ENCODE peak calls at places on chromosomes 3 and 15, in ten cellular contexts. N is AG04450; W is mucosa of descending colon; R is spleen; V is lower lobe of right lung; Q is CD8-positive, alpha-beta memory T cell; H is HL-60; D is GM06990; C is CD8-positive, alpha-beta T cell; E is neural progenitor cell. X is an unnamed sample.

GRCh38 chr3:49378249-49378899 is 20.2 kb upstream of the GPX1 start:
- DNase-seq in N (no peak), W (peak; percentile 5), R (no peak), V (peak; percentile 70), Q (no peak), H (no peak), D (no peak), C (no peak), E (no peak), X (peak; percentile 66)

GRCh38 chr15:87762110-87762509 is 494.4 kb downstream of the NTRK3 start:
- DNase-seq in N (no peak), W (no peak), R (no peak), V (no peak), Q (no peak), H (peak; percentile 92), D (no peak), C (no peak), E (no peak), X (no peak)

GRCh38 chr3:113590983-113591382 is 58.6 kb downstream of the SIDT1 start:
- DNase-seq in N (no peak), W (no peak), R (no peak), V (no peak), Q (no peak), H (no peak), D (no peak), C (no peak), E (no peak), X (no peak)

GRCh38 chr3:49329201-49329600 is 10.7 kb downstream of the USP4 start:
- DNase-seq in N (no peak), W (no peak), R (no peak), V (no peak), Q (no peak), H (no peak), D (no peak), C (no peak), E (no peak), X (no peak)

GRCh38 chr3:8954938-8955763 is 8.1 kb downstream of the RAD18 start:
- DNase-seq in N (no peak), W (no peak), R (no peak), V (no peak), Q (no peak), H (peak; percentile 58), D (peak; percentile 43), C (no peak), E (peak; percentile 69), X (no peak)

GRCh38 chr15:88246666-88247446 is 9.7 kb downstream of the NTRK3 start:
- DNase-seq in N (peak; percentile 24), W (peak; percentile 71), R (peak; percentile 93), V (peak; percentile 83), Q (peak; percentile 56), H (peak; percentile 66), D (peak; percentile 51), C (peak; percentile 63), E (peak; percentile 90), X (peak; percentile 78)

GRCh38 chr15:88604381-88604951 is 16.7 kb upstream of the AEN start:
- DNase-seq in N (no peak), W (no peak), R (no peak), V (no peak), Q (no peak), H (no peak), D (no peak), C (no peak), E (peak; percentile 61), X (no peak)

GRCh38 chr15:74817370-74817737 is 4.7 kb downstream of the LMAN1L start:
- DNase-seq in N (no peak), W (no peak), R (no peak), V (no peak), Q (no peak), H (peak; percentile 56), D (no peak), C (no peak), E (peak; percentile 33), X (peak; percentile 56)

GRCh38 chr3:138492980-138493675 is 58.7 kb downstream of the ESYT3 start:
- DNase-seq in N (no peak), W (no peak), R (no peak), V (no peak), Q (no peak), H (no peak), D (no peak), C (no peak), E (no peak), X (no peak)

GRCh38 chr3:104582092-104582491 is 784.6 kb upstream of the ALCAM start:
- DNase-seq in N (no peak), W (no peak), R (no peak), V (no peak), Q (no peak), H (no peak), D (no peak), C (no peak), E (no peak), X (no peak)

GRCh38 chr3:58063424-58063823 is 55.2 kb downstream of the FLNB start:
- DNase-seq in N (no peak), W (no peak), R (no peak), V (no peak), Q (no peak), H (peak; percentile 49), D (no peak), C (no peak), E (no peak), X (no peak)

GRCh38 chr3:187919990-187920389 is 174.7 kb upstream of the BCL6 start:
- DNase-seq in N (no peak), W (no peak), R (no peak), V (no peak), Q (no peak), H (no peak), D (no peak), C (no peak), E (no peak), X (no peak)
- H3K4me3 ChIP-seq in N (no peak overlapping the region), W (no peak overlapping the region), R (peak overlapping the region; percentile 1), V (no peak overlapping the region), Q (no peak overlapping the region), H (no peak overlapping the region), D (no peak overlapping the region), C (peak overlapping the region; percentile 45), E (no peak overlapping the region), X (no peak overlapping the region)

GRCh38 chr15:101198031-101198430 is 53.8 kb downstream of the CHSY1 start:
- DNase-seq in N (no peak), W (no peak), R (no peak), V (no peak), Q (no peak), H (no peak), D (no peak), C (no peak), E (no peak), X (no peak)
- H3K4me3 ChIP-seq in N (no peak overlapping the region), W (no peak overlapping the region), R (no peak overlapping the region), V (no peak overlapping the region), Q (no peak overlapping the region), H (no peak overlapping the region), D (no peak overlapping the region), C (no peak overlapping the region), E (no peak overlapping the region), X (no peak overlapping the region)

DNA sequence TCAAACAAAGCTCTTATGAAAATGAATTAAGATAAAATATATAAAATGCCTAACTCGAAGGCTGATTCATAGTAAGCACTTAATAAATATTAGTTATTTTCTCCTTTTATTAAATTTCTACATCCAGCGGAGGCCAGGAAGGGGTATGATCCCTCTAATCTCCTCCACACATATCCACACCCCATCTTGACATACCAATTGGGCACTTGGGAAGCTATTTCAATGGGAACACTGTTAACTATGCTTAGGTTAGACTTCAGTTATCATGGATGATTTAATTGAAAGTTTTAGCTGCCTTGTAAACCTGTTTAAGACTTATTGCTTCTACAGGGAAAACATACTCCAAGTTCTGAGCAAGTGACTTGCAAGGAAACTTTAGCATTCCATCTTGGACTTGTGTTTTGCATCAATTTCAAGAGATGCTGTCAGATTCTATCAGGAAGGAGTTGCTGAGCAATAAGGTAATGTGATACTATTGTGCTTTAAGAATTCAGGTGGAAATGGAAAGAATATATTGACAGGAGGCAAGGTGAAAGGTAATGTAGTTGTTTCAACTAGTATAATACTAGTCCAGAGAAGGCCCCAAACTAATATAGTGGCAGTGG is 120.4 kb upstream of the TSPAN3 start:
- DNase-seq in N (no peak), W (no peak), R (no peak), V (no peak), Q (no peak), H (no peak), D (no peak), C (no peak), E (no peak), X (no peak)
- H3K4me3 ChIP-seq in N (no peak overlapping the region), W (no peak overlapping the region), R (no peak overlapping the region), V (no peak overlapping the region), Q (no peak overlapping the region), H (no peak overlapping the region), D (no peak overlapping the region), C (no peak overlapping the region), E (no peak overlapping the region), X (no peak overlapping the region)

GRCh38 chr3:134363381-134363755 is 10.9 kb downstream of the AMOTL2 start:
- DNase-seq in N (no peak), W (no peak), R (peak; percentile 76), V (no peak), Q (no peak), H (no peak), D (no peak), C (no peak), E (no peak), X (no peak)

GRCh38 chr3:134365766-134366065 is 8.5 kb downstream of the AMOTL2 start:
- DNase-seq in N (no peak), W (no peak), R (peak; percentile 62), V (no peak), Q (no peak), H (no peak), D (no peak), C (no peak), E (no peak), X (peak; percentile 50)

GRCh38 chr3:134364936-134365765 is 9.1 kb downstream of the AMOTL2 start:
- DNase-seq in N (no peak), W (no peak), R (peak; percentile 47), V (no peak), Q (no peak), H (no peak), D (no peak), C (no peak), E (peak; percentile 4), X (no peak)

GRCh38 chr3:134362670-134363380 is 11.4 kb downstream of the AMOTL2 start:
- DNase-seq in N (no peak), W (no peak), R (peak; percentile 58), V (peak; percentile 29), Q (no peak), H (no peak), D (no peak), C (no peak), E (no peak), X (no peak)

DNA sequence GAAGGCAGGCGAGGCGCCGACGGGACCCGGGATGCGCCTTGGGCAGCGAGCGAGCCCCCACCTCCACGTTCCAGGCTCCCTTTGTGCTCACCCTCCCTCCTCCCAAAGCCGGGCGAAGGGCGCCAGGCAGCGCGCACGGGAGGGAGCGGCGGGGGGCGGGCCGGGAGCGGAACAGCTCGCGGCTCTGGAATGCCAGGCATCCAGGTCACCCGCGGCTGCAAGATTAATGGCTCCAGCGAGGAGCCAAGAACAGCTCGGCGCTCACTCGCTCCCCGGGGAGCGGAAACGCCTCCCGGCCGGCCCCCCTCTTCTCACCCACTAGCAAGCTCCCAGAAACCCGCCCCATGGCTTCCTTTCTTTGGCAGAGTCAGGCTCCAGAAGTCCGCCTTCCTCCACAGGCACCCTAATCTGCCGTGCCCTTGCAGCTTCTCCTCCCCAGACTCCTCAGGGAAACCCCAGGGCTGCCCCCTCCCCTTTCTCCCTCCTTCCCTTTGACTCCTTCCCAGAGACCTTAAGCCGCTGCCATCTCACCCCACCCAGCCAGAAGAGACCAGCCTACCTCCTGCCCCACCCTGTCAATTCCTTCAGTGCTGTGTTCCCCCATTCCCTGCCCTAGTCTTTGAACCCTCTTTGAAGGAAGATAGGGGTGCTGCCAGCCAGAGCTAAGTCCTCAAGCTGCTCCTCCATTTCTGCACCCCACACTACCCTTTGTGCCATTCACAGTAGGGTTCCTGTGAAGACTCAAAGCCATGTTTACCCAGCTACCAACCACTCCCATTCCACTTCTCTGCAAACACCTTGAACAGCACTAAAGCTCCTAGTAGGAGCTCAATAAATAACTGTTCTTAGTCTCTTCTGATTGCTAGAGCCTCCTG is 9.9 kb downstream of the AMOTL2 start:
- DNase-seq in N (peak; percentile 93), W (peak; percentile 90), R (peak; percentile 90), V (peak; percentile 94), Q (peak; percentile 10), H (peak; percentile 7), D (no peak), C (peak; percentile 24), E (peak; percentile 97), X (peak; percentile 98)
- H3K4me3 ChIP-seq in N (peak overlapping the region; percentile 38), W (no peak overlapping the region), R (peak overlapping the region; percentile 17), V (peak overlapping the region; percentile 45), Q (peak overlapping the region; percentile 44), H (no peak overlapping the region), D (no peak overlapping the region), C (peak overlapping the region; percentile 48), E (peak overlapping the region; percentile 27), X (no peak overlapping the region)